ENCODE peak calls at places on chromosomes 3 and 15, in four cellular contexts. W, L, K and B are unnamed samples.
A peak's percentile ranks its signal among the peaks of the same experiment; 100 is the strongest.

GRCh38 chr15:78726870-78727551 is 84.3 kb downstream of the ADAMTS7 start:
- DNase-seq in W (no peak), L (no peak), K (no peak), B (no peak)

GRCh38 chr3:14565791-14566588 is 25.8 kb upstream of the GRIP2 start:
- DNase-seq in K (no peak), W (no peak), L (no peak), B (no peak)

GRCh38 chr3:112781611-112782010 is 65.1 kb downstream of the CD200R1L start:
- DNase-seq in K (no peak), L (no peak), W (no peak), B (no peak)

GRCh38 chr3:156474560-156475389 is 80.1 kb downstream of the SSR3 start:
- DNase-seq in L (peak; percentile 18), W (no peak), K (peak; percentile 38), B (no peak)

GRCh38 chr3:61117045-61117898 is 134.0 kb downstream of the FHIT start:
- DNase-seq in L (no peak), K (no peak), W (no peak), B (no peak)

GRCh38 chr3:181446741-181447140 is 265.0 kb upstream of the SOX2 start:
- DNase-seq in L (no peak), K (no peak), W (no peak), B (no peak)

GRCh38 chr3:118970819-118971218 is 63.8 kb downstream of the IGSF11 start:
- DNase-seq in W (no peak), K (no peak), L (no peak), B (no peak)

GRCh38 chr3:170203457-170203856 is 18.8 kb upstream of the PRKCI start:
- DNase-seq in L (no peak), K (no peak), W (no peak), B (no peak)

GRCh38 chr3:172513488-172513887 is 9.7 kb downstream of the TNFSF10 start:
- DNase-seq in L (no peak), K (no peak), W (no peak), B (no peak)

GRCh38 chr3:23264413-23264812 is 61.3 kb downstream of the UBE2E2 start:
- DNase-seq in W (no peak), L (peak; percentile 57), K (no peak), B (no peak)

GRCh38 chr3:139456391-139456790 is 19.9 kb downstream of the RBP2 start:
- DNase-seq in L (no peak), W (no peak), K (no peak), B (no peak)

GRCh38 chr3:30141178-30141581 is 465.2 kb upstream of the TGFBR2 start:
- DNase-seq in W (no peak), L (no peak), K (no peak), B (no peak)

GRCh38 chr15:94246016-94246415 is 14.7 kb downstream of the MCTP2 start:
- DNase-seq in K (no peak), L (no peak), W (no peak), B (no peak)